ENCODE peak calls at places on chromosomes 11 and 22, in four cellular contexts. One of them, this sample, is unnamed.

GRCh38 chr22:38709306-38709705 is 3.6 kb downstream of the GTPBP1 start:
- DNase-seq in HepG2: no peak
- DNase-seq in SK-N-SH: no peak
- DNase-seq in endothelial cell of umbilical vein: peak; percentile 24
- DNase-seq in this sample: no peak

GRCh38 chr22:18970180-18970947 is 34.3 kb upstream of the PRODH start:
- DNase-seq in HepG2: no peak
- DNase-seq in SK-N-SH: peak; percentile 85
- DNase-seq in endothelial cell of umbilical vein: no peak
- DNase-seq in this sample: no peak

GRCh38 chr11:65505434-65506315 is 6.8 kb downstream of the MALAT1 start:
- DNase-seq in HepG2: no peak
- DNase-seq in SK-N-SH: no peak
- DNase-seq in endothelial cell of umbilical vein: peak; percentile 34
- DNase-seq in this sample: no peak

GRCh38 chr22:38751422-38752346 is 4.1 kb downstream of the SUN2 start:
- DNase-seq in HepG2: no peak
- DNase-seq in SK-N-SH: no peak
- DNase-seq in endothelial cell of umbilical vein: no peak
- DNase-seq in this sample: no peak

GRCh38 chr11:12232819-12233601 is 122.6 kb downstream of the MICAL2 start:
- DNase-seq in HepG2: no peak
- DNase-seq in SK-N-SH: no peak
- DNase-seq in endothelial cell of umbilical vein: peak; percentile 79
- DNase-seq in this sample: no peak

GRCh38 chr11:100445231-100445735 is 241.8 kb upstream of the ARHGAP42 start:
- DNase-seq in HepG2: no peak
- DNase-seq in SK-N-SH: no peak
- DNase-seq in endothelial cell of umbilical vein: peak; percentile 13
- DNase-seq in this sample: no peak

GRCh38 chr11:85779956-85780640 is 30.8 kb downstream of the SYTL2 start:
- DNase-seq in HepG2: no peak
- DNase-seq in SK-N-SH: no peak
- DNase-seq in endothelial cell of umbilical vein: no peak
- DNase-seq in this sample: no peak

GRCh38 chr11:8068605-8069221 is 12.3 kb upstream of the TUB start:
- DNase-seq in HepG2: peak; percentile 47
- DNase-seq in SK-N-SH: peak; percentile 70
- DNase-seq in endothelial cell of umbilical vein: peak; percentile 56
- DNase-seq in this sample: no peak

GRCh38 chr22:19892925-19893324 is 38.3 kb upstream of the GNB1L start:
- DNase-seq in HepG2: no peak
- DNase-seq in SK-N-SH: no peak
- DNase-seq in endothelial cell of umbilical vein: no peak
- DNase-seq in this sample: no peak

GRCh38 chr11:3222941-3223905 is 4.6 kb upstream of the MRGPRG start:
- DNase-seq in HepG2: no peak
- DNase-seq in SK-N-SH: peak; percentile 23
- DNase-seq in endothelial cell of umbilical vein: no peak
- DNase-seq in this sample: no peak

GRCh38 chr11:892106-892505 is 18.5 kb downstream of the CHID1 start:
- DNase-seq in HepG2: no peak
- DNase-seq in SK-N-SH: peak; percentile 79
- DNase-seq in endothelial cell of umbilical vein: no peak
- DNase-seq in this sample: no peak

GRCh38 chr11:6603287-6604080 is at the start of the genes ILK and RRP8:
- DNase-seq in HepG2: peak; percentile 79
- DNase-seq in SK-N-SH: peak; percentile 96
- DNase-seq in endothelial cell of umbilical vein: peak; percentile 93
- DNase-seq in this sample: no peak

GRCh38 chr22:42340695-42341383 is 70.4 kb upstream of the TCF20 start:
- DNase-seq in HepG2: no peak
- DNase-seq in SK-N-SH: peak; percentile 74
- DNase-seq in endothelial cell of umbilical vein: no peak
- DNase-seq in this sample: no peak

GRCh38 chr22:44669725-44670027 is 32.3 kb upstream of the PRR5 start:
- DNase-seq in HepG2: no peak
- DNase-seq in SK-N-SH: peak; percentile 69
- DNase-seq in endothelial cell of umbilical vein: no peak
- DNase-seq in this sample: no peak

GRCh38 chr22:50206599-50206998 is 5.8 kb downstream of the SELENOO start:
- DNase-seq in HepG2: peak; percentile 35
- DNase-seq in SK-N-SH: peak; percentile 87
- DNase-seq in endothelial cell of umbilical vein: peak; percentile 39
- DNase-seq in this sample: no peak

GRCh38 chr11:120210651-120211521 is at the start of gene OAF:
- DNase-seq in HepG2: peak; percentile 86
- DNase-seq in SK-N-SH: peak; percentile 90
- DNase-seq in endothelial cell of umbilical vein: peak; percentile 84
- DNase-seq in this sample: no peak

GRCh38 chr22:20080445-20080775 is 369 bp downstream of the DGCR8 start:
- DNase-seq in HepG2: peak; percentile 23
- DNase-seq in SK-N-SH: peak; percentile 90
- DNase-seq in endothelial cell of umbilical vein: peak; percentile 43
- DNase-seq in this sample: no peak

GRCh38 chr22:23183107-23183698 is 2.9 kb downstream of the BCR start:
- DNase-seq in HepG2: peak; percentile 47
- DNase-seq in SK-N-SH: peak; percentile 80
- DNase-seq in endothelial cell of umbilical vein: peak; percentile 79
- DNase-seq in this sample: no peak

GRCh38 chr11:70567680-70568503 is 169.6 kb downstream of the CTTN start:
- DNase-seq in HepG2: no peak
- DNase-seq in SK-N-SH: no peak
- DNase-seq in endothelial cell of umbilical vein: no peak
- DNase-seq in this sample: no peak

GRCh38 chr11:60724420-60724819 is at the start of gene MS4A18:
- DNase-seq in HepG2: no peak
- DNase-seq in SK-N-SH: no peak
- DNase-seq in endothelial cell of umbilical vein: no peak
- DNase-seq in this sample: no peak

GRCh38 chr11:108906329-108906728 is 241.5 kb downstream of the DDX10 start:
- DNase-seq in HepG2: peak; percentile 34
- DNase-seq in SK-N-SH: peak; percentile 55
- DNase-seq in endothelial cell of umbilical vein: peak; percentile 97
- DNase-seq in this sample: no peak

GRCh38 chr11:126072141-126072741 is 9.6 kb upstream of the CDON start:
- DNase-seq in HepG2: peak; percentile 70
- DNase-seq in SK-N-SH: no peak
- DNase-seq in endothelial cell of umbilical vein: no peak
- DNase-seq in this sample: no peak
- TF ChIP-seq POLR2AphosphoS5 in HepG2: no peak
- TF ChIP-seq POLR2AphosphoS5 in SK-N-SH: no peak
- TF ChIP-seq POLR2AphosphoS5 in endothelial cell of umbilical vein: no peak
- TF ChIP-seq POLR2AphosphoS5 in this sample: no peak

GRCh38 chr11:69155302-69156198 is at the start of gene SMIM38:
- DNase-seq in HepG2: no peak
- DNase-seq in SK-N-SH: no peak
- DNase-seq in endothelial cell of umbilical vein: no peak
- DNase-seq in this sample: no peak
- H3K9ac ChIP-seq in HepG2: peak within 1 kb of the TSS; percentile 68
- H3K9ac ChIP-seq in SK-N-SH: peak within 1 kb of the TSS; percentile 46
- H3K9ac ChIP-seq in endothelial cell of umbilical vein: no peak within 1 kb of the TSS
- H3K9ac ChIP-seq in this sample: no peak within 1 kb of the TSS

GRCh38 chr22:31944700-31945477 is 554 bp downstream of the YWHAH start:
- DNase-seq in HepG2: no peak
- DNase-seq in SK-N-SH: peak; percentile 82
- DNase-seq in endothelial cell of umbilical vein: peak; percentile 12
- DNase-seq in this sample: no peak
- TF ChIP-seq POLR2AphosphoS5 in HepG2: no peak
- TF ChIP-seq POLR2AphosphoS5 in SK-N-SH: no peak
- TF ChIP-seq POLR2AphosphoS5 in endothelial cell of umbilical vein: peak; percentile 8
- TF ChIP-seq POLR2AphosphoS5 in this sample: no peak

GRCh38 chr11:62449451-62449851 is 30.6 kb downstream of the SCGB1A1 start:
- DNase-seq in HepG2: no peak
- DNase-seq in SK-N-SH: no peak
- DNase-seq in endothelial cell of umbilical vein: no peak
- DNase-seq in this sample: no peak
- H3K9ac ChIP-seq in HepG2: no peak overlapping the region
- H3K9ac ChIP-seq in SK-N-SH: no peak overlapping the region
- H3K9ac ChIP-seq in endothelial cell of umbilical vein: no peak overlapping the region
- H3K9ac ChIP-seq in this sample: no peak overlapping the region

GRCh38 chr11:121715395-121715794 is 262.6 kb upstream of the SORL1-AS1 start:
- DNase-seq in HepG2: no peak
- DNase-seq in SK-N-SH: no peak
- DNase-seq in endothelial cell of umbilical vein: no peak
- DNase-seq in this sample: no peak
- TF ChIP-seq POLR2AphosphoS5 in HepG2: no peak
- TF ChIP-seq POLR2AphosphoS5 in SK-N-SH: no peak
- TF ChIP-seq POLR2AphosphoS5 in endothelial cell of umbilical vein: no peak
- TF ChIP-seq POLR2AphosphoS5 in this sample: no peak

DNA sequence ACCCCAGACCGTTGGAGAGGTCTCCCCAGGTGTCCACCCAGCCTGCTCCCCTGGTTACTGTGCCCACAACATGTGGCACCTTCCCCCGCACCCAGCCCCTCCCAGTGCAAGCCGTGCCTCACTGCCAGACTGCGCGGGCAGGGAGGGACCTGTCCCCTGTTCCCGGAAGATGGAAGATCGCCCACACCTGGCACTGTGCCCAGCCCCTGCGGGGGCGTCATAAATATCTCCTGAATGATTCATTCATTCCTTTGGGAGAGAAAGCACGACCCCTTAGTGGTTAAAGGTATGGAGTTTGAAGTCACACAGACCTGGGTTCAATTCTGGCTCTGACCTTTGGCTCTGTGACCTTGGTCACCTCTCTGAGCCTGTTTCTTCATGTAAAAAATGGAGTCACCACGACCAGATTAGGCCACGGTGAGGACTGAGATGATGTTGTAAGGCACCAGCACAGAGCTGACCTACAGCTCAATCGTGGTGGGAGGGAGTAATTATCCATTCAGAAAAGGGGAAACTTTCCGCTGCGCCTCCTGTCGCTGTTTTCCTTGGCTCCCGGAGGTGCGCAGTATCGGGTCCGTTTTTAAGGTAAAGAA is 497 bp upstream of the SYT12 start:
- DNase-seq in HepG2: no peak
- DNase-seq in SK-N-SH: peak; percentile 69
- DNase-seq in endothelial cell of umbilical vein: no peak
- DNase-seq in this sample: no peak
- H3K9ac ChIP-seq in HepG2: no peak overlapping the region
- H3K9ac ChIP-seq in SK-N-SH: no peak overlapping the region
- H3K9ac ChIP-seq in endothelial cell of umbilical vein: no peak overlapping the region
- H3K9ac ChIP-seq in this sample: no peak overlapping the region

This sample was measured in SK-N-MC.